ENCODE peak calls at places on chromosomes 2 and 18, in ten cellular contexts. One of them, this sample, is unnamed.
A peak's percentile ranks its signal among the peaks of the same experiment; 100 is the strongest.

GRCh38 chr2:217525076-217525475 is 477.7 kb downstream of the TNS1 start:
- DNase-seq in stomach: no peak
- DNase-seq in H9: no peak
- DNase-seq in osteocyte: no peak
- DNase-seq in foreskin fibroblast: no peak
- DNase-seq in GM10248: no peak
- DNase-seq in uterus: no peak
- DNase-seq in omental fat pad: no peak
- DNase-seq in AG09319: no peak
- DNase-seq in gastrocnemius medialis: no peak
- DNase-seq in this sample: no peak

GRCh38 chr2:94997981-94998920 is 27.3 kb upstream of the MAL start:
- DNase-seq in omental fat pad: no peak
- DNase-seq in GM10248: no peak
- DNase-seq in stomach: no peak
- DNase-seq in AG09319: no peak
- DNase-seq in H9: peak; percentile 37
- DNase-seq in osteocyte: no peak
- DNase-seq in gastrocnemius medialis: no peak
- DNase-seq in uterus: no peak
- DNase-seq in foreskin fibroblast: no peak
- DNase-seq in this sample: no peak

GRCh38 chr2:65137197-65137780 is 7.4 kb upstream of the RAB1A start:
- DNase-seq in foreskin fibroblast: no peak
- DNase-seq in gastrocnemius medialis: no peak
- DNase-seq in GM10248: no peak
- DNase-seq in AG09319: no peak
- DNase-seq in osteocyte: no peak
- DNase-seq in H9: no peak
- DNase-seq in stomach: no peak
- DNase-seq in omental fat pad: no peak
- DNase-seq in uterus: no peak
- DNase-seq in this sample: no peak

GRCh38 chr2:20182241-20182931 is 42.5 kb downstream of the SDC1 start:
- DNase-seq in H9: no peak
- DNase-seq in stomach: peak; percentile 95
- DNase-seq in AG09319: no peak
- DNase-seq in osteocyte: no peak
- DNase-seq in foreskin fibroblast: no peak
- DNase-seq in gastrocnemius medialis: no peak
- DNase-seq in uterus: no peak
- DNase-seq in omental fat pad: no peak
- DNase-seq in GM10248: no peak
- DNase-seq in this sample: no peak

GRCh38 chr2:165369936-165370296 is 99.6 kb upstream of the CSRNP3 start:
- DNase-seq in uterus: no peak
- DNase-seq in omental fat pad: no peak
- DNase-seq in foreskin fibroblast: no peak
- DNase-seq in stomach: no peak
- DNase-seq in gastrocnemius medialis: no peak
- DNase-seq in H9: no peak
- DNase-seq in AG09319: no peak
- DNase-seq in osteocyte: no peak
- DNase-seq in GM10248: no peak
- DNase-seq in this sample: no peak

GRCh38 chr2:197307236-197307932 is 3.2 kb downstream of the ANKRD44 start:
- DNase-seq in stomach: no peak
- DNase-seq in uterus: no peak
- DNase-seq in omental fat pad: no peak
- DNase-seq in foreskin fibroblast: no peak
- DNase-seq in osteocyte: no peak
- DNase-seq in H9: no peak
- DNase-seq in AG09319: no peak
- DNase-seq in GM10248: no peak
- DNase-seq in gastrocnemius medialis: no peak
- DNase-seq in this sample: no peak

GRCh38 chr2:105545731-105546622 is 147.1 kb upstream of the FHL2 start:
- DNase-seq in stomach: peak; percentile 78
- DNase-seq in H9: peak; percentile 66
- DNase-seq in AG09319: peak; percentile 29
- DNase-seq in osteocyte: peak; percentile 88
- DNase-seq in GM10248: peak; percentile 75
- DNase-seq in uterus: peak; percentile 52
- DNase-seq in gastrocnemius medialis: peak; percentile 32
- DNase-seq in omental fat pad: no peak
- DNase-seq in foreskin fibroblast: peak; percentile 41
- DNase-seq in this sample: no peak

GRCh38 chr2:191851159-191851558 is 4.3 kb upstream of the CAVIN2 start:
- DNase-seq in uterus: no peak
- DNase-seq in osteocyte: no peak
- DNase-seq in AG09319: no peak
- DNase-seq in stomach: no peak
- DNase-seq in foreskin fibroblast: no peak
- DNase-seq in H9: no peak
- DNase-seq in GM10248: no peak
- DNase-seq in gastrocnemius medialis: no peak
- DNase-seq in omental fat pad: no peak
- DNase-seq in this sample: no peak

GRCh38 chr2:234913208-234913626 is 38.6 kb upstream of the SH3BP4 start:
- DNase-seq in AG09319: no peak
- DNase-seq in uterus: no peak
- DNase-seq in gastrocnemius medialis: no peak
- DNase-seq in foreskin fibroblast: no peak
- DNase-seq in stomach: no peak
- DNase-seq in H9: no peak
- DNase-seq in osteocyte: no peak
- DNase-seq in GM10248: no peak
- DNase-seq in omental fat pad: no peak
- DNase-seq in this sample: no peak

GRCh38 chr2:19003554-19003953 is 354.9 kb downstream of the OSR1 start:
- DNase-seq in osteocyte: no peak
- DNase-seq in gastrocnemius medialis: no peak
- DNase-seq in uterus: no peak
- DNase-seq in H9: no peak
- DNase-seq in GM10248: no peak
- DNase-seq in AG09319: no peak
- DNase-seq in omental fat pad: no peak
- DNase-seq in stomach: no peak
- DNase-seq in foreskin fibroblast: no peak
- DNase-seq in this sample: no peak

DNA sequence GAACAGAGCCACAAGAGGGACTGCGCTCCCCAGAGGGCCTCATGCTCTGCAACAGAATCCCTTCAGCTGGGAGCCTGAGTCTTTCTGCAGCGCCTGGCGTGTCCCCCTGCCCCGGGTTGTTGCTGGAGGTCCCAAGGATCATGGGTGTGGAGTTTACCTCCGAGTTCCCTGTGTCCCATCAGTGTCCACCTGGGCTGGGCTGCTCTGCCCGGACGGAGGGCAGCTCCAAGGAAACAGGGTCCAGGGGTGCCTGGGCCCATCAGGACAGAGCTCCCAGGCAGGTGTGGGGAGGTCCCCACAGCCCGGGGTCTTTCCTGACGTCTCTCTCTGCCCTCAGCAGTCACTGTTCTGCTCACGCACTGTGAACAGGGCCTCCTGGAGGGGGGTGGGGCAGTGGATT is 63.5 kb downstream of the EMILIN2 start:
- DNase-seq in osteocyte: peak; percentile 75
- DNase-seq in stomach: no peak
- DNase-seq in foreskin fibroblast: no peak
- DNase-seq in gastrocnemius medialis: no peak
- DNase-seq in H9: no peak
- DNase-seq in omental fat pad: no peak
- DNase-seq in uterus: no peak
- DNase-seq in AG09319: no peak
- DNase-seq in GM10248: no peak
- DNase-seq in this sample: peak; percentile 67
- TF ChIP-seq CTCF in osteocyte: no peak
- TF ChIP-seq CTCF in stomach: no peak
- TF ChIP-seq CTCF in foreskin fibroblast: no peak
- TF ChIP-seq CTCF in gastrocnemius medialis: no peak
- TF ChIP-seq CTCF in H9: no peak
- TF ChIP-seq CTCF in omental fat pad: no peak
- TF ChIP-seq CTCF in uterus: no peak
- TF ChIP-seq CTCF in AG09319: no peak
- TF ChIP-seq CTCF in GM10248: no peak
- TF ChIP-seq CTCF in this sample: no peak

GRCh38 chr18:1102848-1103247 is 198.2 kb downstream of the ADCYAP1 start:
- DNase-seq in gastrocnemius medialis: no peak
- DNase-seq in stomach: no peak
- DNase-seq in AG09319: no peak
- DNase-seq in foreskin fibroblast: no peak
- DNase-seq in H9: no peak
- DNase-seq in uterus: no peak
- DNase-seq in osteocyte: no peak
- DNase-seq in omental fat pad: no peak
- DNase-seq in GM10248: no peak
- DNase-seq in this sample: no peak
- TF ChIP-seq CTCF in gastrocnemius medialis: no peak
- TF ChIP-seq CTCF in stomach: no peak
- TF ChIP-seq CTCF in AG09319: no peak
- TF ChIP-seq CTCF in foreskin fibroblast: no peak
- TF ChIP-seq CTCF in H9: peak; percentile 46
- TF ChIP-seq CTCF in uterus: no peak
- TF ChIP-seq CTCF in osteocyte: no peak
- TF ChIP-seq CTCF in omental fat pad: no peak
- TF ChIP-seq CTCF in GM10248: no peak
- TF ChIP-seq CTCF in this sample: no peak

DNA sequence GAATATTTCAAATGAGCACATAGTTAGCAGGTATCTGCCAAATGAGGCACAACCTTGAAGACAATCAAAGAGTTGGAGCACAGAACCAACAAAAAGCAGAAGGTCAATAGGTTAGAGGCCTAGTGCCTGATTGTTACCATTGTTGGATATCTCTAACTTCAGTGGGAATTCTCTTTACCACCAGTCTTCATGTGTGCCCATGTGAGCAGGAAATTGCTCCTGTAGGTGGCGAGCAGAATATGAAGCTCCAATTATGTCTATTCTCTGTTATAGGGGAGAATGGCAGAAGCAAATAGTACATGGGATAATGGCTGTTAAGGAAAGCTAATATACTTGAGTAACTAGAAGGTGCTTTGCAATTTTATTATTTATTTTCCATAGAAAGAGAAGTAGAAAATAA is 14.9 kb upstream of the ZNF385B start:
- DNase-seq in foreskin fibroblast: no peak
- DNase-seq in gastrocnemius medialis: no peak
- DNase-seq in GM10248: no peak
- DNase-seq in omental fat pad: no peak
- DNase-seq in H9: no peak
- DNase-seq in osteocyte: no peak
- DNase-seq in uterus: no peak
- DNase-seq in stomach: no peak
- DNase-seq in AG09319: no peak
- DNase-seq in this sample: no peak
- TF ChIP-seq CTCF in foreskin fibroblast: no peak
- TF ChIP-seq CTCF in gastrocnemius medialis: no peak
- TF ChIP-seq CTCF in GM10248: no peak
- TF ChIP-seq CTCF in omental fat pad: no peak
- TF ChIP-seq CTCF in H9: peak; percentile 29
- TF ChIP-seq CTCF in osteocyte: no peak
- TF ChIP-seq CTCF in uterus: no peak
- TF ChIP-seq CTCF in stomach: no peak
- TF ChIP-seq CTCF in AG09319: no peak
- TF ChIP-seq CTCF in this sample: no peak

DNA sequence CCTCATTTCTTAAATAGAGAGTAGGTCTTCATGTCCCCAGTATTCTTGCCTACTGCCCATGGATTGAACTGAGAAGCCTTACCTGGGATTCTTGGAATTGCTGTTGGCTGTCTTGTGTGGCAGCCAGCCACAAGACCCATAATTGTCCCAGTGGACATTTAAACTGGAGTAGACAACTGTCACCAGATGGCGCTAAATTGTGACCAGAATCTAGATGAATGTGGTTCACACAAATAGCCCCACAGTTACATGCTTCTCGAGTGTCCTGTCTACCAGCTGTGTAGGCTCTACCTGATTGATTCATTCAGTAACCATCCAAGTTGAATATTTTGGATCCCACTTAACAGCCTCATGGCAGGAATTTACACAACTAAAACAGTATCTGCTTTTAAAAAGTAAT is 73.2 kb downstream of the MAP4K4 start:
- DNase-seq in gastrocnemius medialis: no peak
- DNase-seq in AG09319: no peak
- DNase-seq in omental fat pad: no peak
- DNase-seq in uterus: no peak
- DNase-seq in foreskin fibroblast: peak; percentile 36
- DNase-seq in GM10248: peak; percentile 33
- DNase-seq in osteocyte: no peak
- DNase-seq in H9: no peak
- DNase-seq in stomach: no peak
- DNase-seq in this sample: no peak
- TF ChIP-seq CTCF in gastrocnemius medialis: peak; percentile 34
- TF ChIP-seq CTCF in AG09319: peak; percentile 3
- TF ChIP-seq CTCF in omental fat pad: no peak
- TF ChIP-seq CTCF in uterus: no peak
- TF ChIP-seq CTCF in foreskin fibroblast: no peak
- TF ChIP-seq CTCF in GM10248: peak; percentile 62
- TF ChIP-seq CTCF in osteocyte: peak; percentile 43
- TF ChIP-seq CTCF in H9: peak; percentile 49
- TF ChIP-seq CTCF in stomach: no peak
- TF ChIP-seq CTCF in this sample: no peak

This sample was measured in coronary artery.